ENCODE peak calls at places on chromosomes 2 and 18, in five cellular contexts. G is left lung; F is kidney epithelial cell; K is brain microvascular endothelial cell; E is activated CD8-positive, alpha-beta T cell treated with anti-CD3 and anti-CD28 coated beads for 36 hours. S is an unnamed sample.

GRCh38 chr2:150374562-150374961 is 112.9 kb downstream of the RND3 start:
- DNase-seq in G (no peak), K (no peak), F (no peak), E (no peak), S (no peak)

GRCh38 chr2:241813806-241814570 is 5.0 kb downstream of the NEU4 start:
- DNase-seq in F (no peak), E (no peak), G (peak), K (peak), S (peak)

GRCh38 chr18:23115683-23116096 is 19.6 kb upstream of the CABLES1 start:
- DNase-seq in F (peak), G (no peak), K (peak), E (no peak), S (no peak)

GRCh38 chr2:43943809-43944452 is 51.9 kb downstream of the LRPPRC start:
- DNase-seq in F (no peak), G (no peak), E (no peak), K (no peak), S (no peak)

GRCh38 chr2:240648650-240649275 is 23.5 kb downstream of the GPR35 start:
- DNase-seq in G (no peak), E (no peak), F (no peak), K (no peak), S (peak)

GRCh38 chr2:943461-943797 is 7.2 kb upstream of the SNTG2 start:
- DNase-seq in G (no peak), F (no peak), E (no peak), K (no peak), S (no peak)

GRCh38 chr2:131657895-131658768 is 130.4 kb downstream of the CCDC74A start:
- DNase-seq in E (no peak), G (no peak), F (no peak), K (no peak), S (no peak)

GRCh38 chr2:84942166-84942565 is 28.8 kb upstream of the KCMF1 start:
- DNase-seq in G (no peak), F (no peak), K (no peak), E (no peak), S (no peak)

GRCh38 chr2:204972606-204973336 is 427.5 kb downstream of the PARD3B start:
- DNase-seq in G (no peak), F (no peak), K (no peak), E (no peak), S (no peak)

GRCh38 chr2:204973546-204974071 is 428.3 kb downstream of the PARD3B start:
- DNase-seq in E (no peak), F (no peak), K (no peak), G (no peak), S (no peak)

GRCh38 chr2:204982303-204982702 is 437.0 kb downstream of the PARD3B start:
- DNase-seq in G (no peak), E (no peak), K (no peak), F (no peak), S (no peak)

GRCh38 chr2:204974487-204974886 is 429.2 kb downstream of the PARD3B start:
- DNase-seq in G (no peak), K (no peak), F (no peak), E (no peak), S (no peak)

DNA sequence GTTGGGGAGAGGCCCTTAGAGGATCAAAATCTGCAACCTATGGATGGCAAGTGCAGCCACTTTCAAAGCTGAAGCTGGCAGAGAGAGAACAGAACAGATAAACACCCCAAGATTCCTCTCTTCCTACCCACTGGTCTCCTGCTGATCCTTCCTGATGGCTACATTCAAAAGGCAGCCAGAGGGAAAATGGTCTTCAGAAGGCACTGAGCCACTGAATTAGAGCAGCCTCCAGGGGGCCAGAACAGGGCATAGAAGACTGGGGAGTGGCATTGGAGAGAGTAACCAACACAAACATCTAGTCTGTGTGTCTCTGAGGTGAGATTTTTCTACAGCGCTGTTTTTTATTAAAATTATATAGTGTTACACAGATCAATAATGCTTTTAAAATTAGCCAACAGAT is 432.6 kb downstream of the PARD3B start:
- DNase-seq in G (no peak), E (no peak), K (no peak), F (no peak), S (no peak)
- TF ChIP-seq CTCF in G (no peak), E (no peak), K (peak), F (no peak), S (no peak)

GRCh38 chr2:39109543-39109942 is 11.3 kb downstream of the SOS1 start:
- DNase-seq in G (no peak), E (no peak), F (no peak), K (no peak), S (no peak)

GRCh38 chr2:39107724-39108273 is 13.1 kb downstream of the SOS1 start:
- DNase-seq in G (no peak), F (no peak), K (no peak), E (no peak), S (no peak)

GRCh38 chr2:39107156-39107555 is 13.7 kb downstream of the SOS1 start:
- DNase-seq in K (no peak), E (no peak), G (no peak), F (no peak), S (no peak)

DNA sequence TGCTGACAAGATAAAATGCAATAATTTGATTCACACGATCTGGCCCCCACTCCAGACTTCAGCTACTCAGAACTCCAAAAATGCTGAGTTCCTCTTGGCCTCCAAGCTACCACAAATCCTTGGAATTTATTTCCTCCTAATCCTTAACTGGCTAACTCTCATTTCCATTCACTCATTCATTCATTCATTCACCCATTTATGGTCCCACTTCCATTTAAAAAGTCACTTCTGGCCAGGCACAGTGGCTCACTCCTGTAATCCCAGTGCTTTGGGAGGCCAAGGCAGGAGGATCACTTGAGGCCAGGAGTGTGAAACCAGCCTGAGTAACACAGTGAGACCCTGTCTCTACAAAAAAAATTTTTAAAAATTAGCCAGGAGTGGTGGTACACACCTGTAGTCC is 12.5 kb downstream of the SOS1 start:
- DNase-seq in G (no peak), F (no peak), E (no peak), K (no peak), S (no peak)
- TF ChIP-seq CTCF in G (no peak), F (no peak), E (no peak), K (no peak), S (no peak)

DNA sequence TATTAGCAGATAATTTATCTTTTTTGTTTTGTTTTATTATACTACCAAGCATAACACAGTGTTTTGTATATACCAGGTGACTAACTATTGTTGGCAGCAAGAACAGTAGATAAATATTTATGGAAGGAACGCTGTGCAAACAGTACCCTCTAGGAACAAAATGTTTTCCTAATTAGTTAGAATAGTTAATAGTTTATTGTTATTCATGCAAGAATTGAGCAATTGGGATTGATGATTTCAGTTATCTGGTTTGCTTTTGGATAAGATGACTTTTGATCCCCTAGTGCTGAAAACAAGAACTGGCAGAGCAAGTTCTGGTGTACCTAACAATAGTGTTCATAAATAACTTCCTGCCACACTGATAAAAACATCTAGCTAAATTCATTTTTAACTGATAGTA is 323.3 kb downstream of the TGIF1 start:
- DNase-seq in G (no peak), E (no peak), K (no peak), F (no peak), S (no peak)
- TF ChIP-seq CTCF in G (no peak), E (no peak), K (no peak), F (no peak), S (no peak)

DNA sequence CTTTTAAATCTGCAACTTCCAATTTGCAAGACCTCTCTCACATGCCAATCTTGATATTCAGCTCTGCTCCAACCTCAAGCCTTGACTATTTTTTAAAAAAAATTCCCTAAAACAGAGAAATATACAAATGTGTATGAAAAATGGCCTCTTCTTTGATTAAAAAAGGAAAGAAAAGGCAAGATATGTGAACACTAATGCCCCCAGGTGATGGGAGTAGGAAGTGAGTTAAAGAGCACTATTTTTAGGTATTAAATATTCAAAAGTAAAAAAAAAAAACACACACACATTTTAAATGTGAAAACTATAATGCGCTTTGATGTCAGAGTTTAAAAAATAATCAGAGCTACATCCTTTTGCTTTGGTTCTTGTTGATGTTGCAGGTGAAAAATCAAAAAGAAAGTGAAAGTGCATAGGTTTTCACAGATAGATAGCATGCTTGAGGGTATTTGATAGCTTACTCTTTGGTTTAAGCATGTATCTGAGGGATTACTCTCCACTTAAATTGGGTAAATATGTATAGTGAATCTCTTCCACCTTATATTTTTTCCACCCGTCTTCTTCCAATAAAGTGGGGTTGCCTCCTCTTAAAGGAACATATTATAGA is 406.0 kb upstream of the POU3F3 start:
- DNase-seq in G (no peak), F (no peak), K (no peak), E (no peak), S (no peak)
- TF ChIP-seq CTCF in G (peak), F (peak), K (no peak), E (no peak), S (no peak)

DNA sequence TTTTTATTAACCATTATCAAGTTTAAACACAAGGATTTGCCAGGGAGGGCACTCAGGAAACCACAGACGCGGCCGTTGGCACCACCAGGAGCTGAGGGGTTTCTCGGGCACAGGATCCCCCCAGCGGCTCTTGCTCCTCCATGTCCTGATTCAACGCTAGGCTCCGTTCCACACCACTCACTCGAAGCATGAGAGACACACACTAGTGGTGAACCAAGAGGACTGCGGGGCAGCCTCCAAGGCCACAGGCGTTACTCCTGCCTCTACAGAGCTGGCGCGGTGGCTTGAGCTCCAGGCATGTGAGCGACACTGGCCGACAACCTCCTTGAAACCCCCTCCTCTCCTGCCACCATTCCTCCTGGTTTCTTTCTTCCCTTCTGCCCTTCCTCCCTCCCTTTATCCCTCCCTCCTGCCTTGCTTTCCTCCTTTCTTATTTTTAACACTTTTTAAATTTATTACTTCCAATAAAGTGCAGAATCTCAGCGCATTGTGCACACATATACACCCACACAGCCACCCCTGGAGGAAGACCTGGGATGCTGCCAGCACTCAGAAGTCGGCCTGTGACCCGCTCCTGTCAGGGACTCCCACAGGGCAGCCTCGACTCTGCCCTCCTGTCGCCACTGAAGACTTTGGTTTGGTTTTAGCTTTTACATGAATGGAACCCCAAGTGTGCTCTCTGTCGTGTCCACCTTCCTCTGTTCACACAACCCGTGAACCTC is 21.7 kb downstream of the COX7A2L start:
- DNase-seq in E (peak), K (no peak), G (no peak), F (no peak), S (no peak)
- TF ChIP-seq CTCF in E (no peak), K (peak), G (no peak), F (peak), S (no peak)

DNA sequence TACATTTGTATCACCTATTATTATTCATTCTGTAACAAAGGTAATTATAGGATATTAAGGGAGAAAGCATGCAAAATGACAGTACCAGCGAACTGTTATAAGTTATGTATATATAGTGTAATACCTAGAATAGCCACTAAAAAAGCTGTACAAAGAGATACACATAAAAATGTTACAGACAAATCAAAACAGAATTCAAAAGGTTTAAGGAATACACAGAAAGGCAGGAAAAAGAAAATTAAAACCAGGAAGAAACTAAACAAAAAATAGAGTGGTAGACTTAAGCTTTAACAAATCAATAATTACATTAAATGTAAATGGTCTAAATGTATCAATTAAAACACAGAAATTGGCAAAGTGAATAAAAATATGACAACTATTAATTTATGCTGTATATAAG is 176.4 kb upstream of the REV1 start:
- DNase-seq in E (no peak), K (no peak), G (no peak), F (no peak), S (no peak)
- TF ChIP-seq CTCF in E (no peak), K (no peak), G (no peak), F (no peak), S (no peak)

DNA sequence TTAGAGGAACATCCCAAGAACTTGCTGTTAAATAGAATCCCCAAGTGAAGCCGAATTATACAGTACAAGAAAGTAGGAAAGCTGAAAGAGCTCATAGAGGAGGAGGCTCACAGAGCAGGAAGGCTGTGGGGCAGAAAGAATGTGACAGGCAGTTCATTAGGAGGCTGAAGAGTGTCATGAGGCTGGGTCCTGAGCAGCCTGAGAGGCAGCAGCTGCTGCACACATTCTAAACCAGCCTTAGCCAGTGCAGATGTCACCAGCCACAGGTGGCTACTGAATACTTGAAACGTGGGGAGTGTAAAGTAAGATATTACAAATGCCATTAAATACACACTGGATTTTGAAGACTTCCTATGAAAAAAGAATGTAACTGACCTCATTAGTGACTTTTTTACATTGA is 490.2 kb upstream of the KLHL29 start:
- DNase-seq in F (no peak), E (no peak), K (no peak), G (no peak), S (no peak)
- TF ChIP-seq CTCF in F (no peak), E (no peak), K (no peak), G (no peak), S (no peak)

GRCh38 chr18:79496237-79496977 is 100.7 kb downstream of the NFATC1 start:
- DNase-seq in F (no peak), G (peak), E (peak), K (no peak), S (no peak)

GRCh38 chr18:79497638-79498081 is 101.9 kb downstream of the NFATC1 start:
- DNase-seq in K (no peak), E (peak), G (no peak), F (no peak), S (peak)

GRCh38 chr18:79498662-79499061 is 102.9 kb downstream of the NFATC1 start:
- DNase-seq in K (no peak), E (peak), F (no peak), G (no peak), S (no peak)

GRCh38 chr18:79495591-79496071 is 99.9 kb downstream of the NFATC1 start:
- DNase-seq in G (peak), F (no peak), E (peak), K (no peak), S (no peak)

GRCh38 chr18:79496978-79497637 is 101.4 kb downstream of the NFATC1 start:
- DNase-seq in K (peak), E (peak), F (no peak), G (peak), S (no peak)
- TF ChIP-seq CTCF in K (no peak), E (no peak), F (no peak), G (no peak), S (no peak)